ENCODE peak calls at places on chromosomes 4 and X, in seven cellular contexts. G is gastrocnemius medialis; U is Right ventricle myocardium superior; M is stimulated activated naive CD8-positive, alpha-beta T cell treated with anti-CD3 and anti-CD28 coated beads, Interleukin-15, amount 100 ng/mL, for 72 hours; P is CD8-positive, alpha-beta T cell; F is activated CD8-positive, alpha-beta memory T cell treated with anti-CD3 and anti-CD28 coated beads, Interleukin-2, amount 10 ng/mL, durations not matched to agents 7 days and 5 days; Y is activated naive CD8-positive, alpha-beta T cell treated with anti-CD3 and anti-CD28 coated beads, Interleukin-2, amount 10 ng/mL, durations not matched to agents 7 days and 5 days. R is an unnamed sample.

GRCh38 chr4:92825785-92826184 is 522.0 kb downstream of the GRID2 start:
- ATAC-seq in G (no peak), U (no peak), M (no peak), P (no peak), F (no peak), Y (no peak), R (no peak)

GRCh38 chr4:39227906-39228305 is 45.6 kb downstream of the WDR19 start:
- ATAC-seq in G (no peak), U (no peak), M (no peak), P (no peak), F (no peak), Y (no peak), R (no peak)

GRCh38 chrX:11190745-11191510 is 79.8 kb downstream of the HCCS start:
- ATAC-seq in G (no peak), U (no peak), M (no peak), P (no peak), F (no peak), Y (no peak), R (no peak)

GRCh38 chr4:70601422-70602039 is 9.5 kb downstream of the AMBN start:
- ATAC-seq in G (peak; percentile 80), U (peak; percentile 62), M (peak; percentile 93), P (peak; percentile 77), F (peak; percentile 91), Y (peak; percentile 99), R (peak; percentile 81)

GRCh38 chr4:185774815-185775684 is 36.9 kb downstream of the SORBS2 start:
- ATAC-seq in G (no peak), U (peak; percentile 47), M (no peak), P (no peak), F (no peak), Y (no peak), R (no peak)

GRCh38 chrX:153463031-153463430 is 7.3 kb downstream of the HAUS7 start:
- ATAC-seq in G (no peak), U (no peak), M (no peak), P (no peak), F (no peak), Y (no peak), R (no peak)

GRCh38 chr4:111806331-111806730 is 338.9 kb upstream of the FAM241A start:
- ATAC-seq in G (no peak), U (no peak), M (no peak), P (no peak), F (no peak), Y (no peak), R (no peak)

GRCh38 chr4:38855466-38855865 is 1.2 kb downstream of the TLR6 start:
- ATAC-seq in G (no peak), U (no peak), M (no peak), P (no peak), F (no peak), Y (no peak), R (no peak)

GRCh38 chr4:70701271-70701670 is 12.9 kb downstream of the UTP3 start:
- ATAC-seq in G (no peak), U (no peak), M (no peak), P (no peak), F (no peak), Y (no peak), R (no peak)

GRCh38 chr4:183905081-183905592 is at the start of gene STOX2:
- ATAC-seq in G (peak; percentile 95), U (peak; percentile 96), M (peak; percentile 62), P (no peak), F (no peak), Y (peak; percentile 36), R (no peak)

GRCh38 chrX:15475021-15475420 is 18.1 kb downstream of the PIR start:
- ATAC-seq in G (no peak), U (no peak), M (no peak), P (no peak), F (no peak), Y (no peak), R (no peak)

GRCh38 chr4:155608231-155608885 is 58.3 kb upstream of the GUCY1A1 start:
- ATAC-seq in G (no peak), U (peak; percentile 62), M (no peak), P (no peak), F (no peak), Y (no peak), R (no peak)

GRCh38 chr4:102601586-102602227 is 100.5 kb downstream of the NFKB1 start:
- ATAC-seq in G (no peak), U (no peak), M (no peak), P (no peak), F (no peak), Y (no peak), R (no peak)